ENCODE peak calls at places on chromosomes 7 and 10, in five cellular contexts. V is A549, O is lower lobe of right lung, U is HepG2, Q is body of pancreas. A is an unnamed sample.

GRCh38 chr10:22712959-22713852 is 1.2 kb downstream of the PIP4K2A start:
- DNase-seq in U (peak; percentile 29), O (peak; percentile 65), V (no peak), Q (peak; percentile 16), A (no peak)

GRCh38 chr7:92834661-92835139 is 1.7 kb downstream of the CDK6 start:
- DNase-seq in Q (peak; percentile 25), V (peak; percentile 36), O (peak; percentile 61), U (no peak), A (no peak)

GRCh38 chr7:32158076-32158475 is 87.9 kb upstream of the PDE1C start:
- DNase-seq in U (no peak), Q (no peak), O (no peak), V (no peak), A (peak; percentile 41)

GRCh38 chr7:71613316-71613715 is 481.4 kb downstream of the GALNT17 start:
- DNase-seq in V (no peak), Q (no peak), U (no peak), O (no peak), A (no peak)

GRCh38 chr7:13042605-13043236 is 355.3 kb downstream of the ARL4A start:
- DNase-seq in U (peak; percentile 74), Q (no peak), O (no peak), V (peak; percentile 34), A (no peak)

GRCh38 chr7:152674860-152675760 is 831 bp downstream of the XRCC2 start:
- DNase-seq in U (peak; percentile 47), V (peak; percentile 53), O (no peak), Q (no peak), A (no peak)

GRCh38 chr7:90433221-90433620 is 30.0 kb downstream of the CLDN12 start:
- DNase-seq in O (no peak), U (no peak), Q (no peak), V (no peak), A (no peak)

GRCh38 chr7:1920886-1921285 is 250.8 kb downstream of the ELFN1 start:
- DNase-seq in Q (no peak), O (peak; percentile 44), U (no peak), V (no peak), A (no peak)

GRCh38 chr7:150968698-150969482 is 9.2 kb downstream of the KCNH2 start:
- DNase-seq in O (no peak), U (no peak), V (no peak), Q (no peak), A (no peak)

GRCh38 chr7:147519062-147519461 is 1071.5 kb upstream of the C7orf33 start:
- DNase-seq in V (no peak), Q (no peak), O (no peak), U (peak; percentile 40), A (no peak)

GRCh38 chr10:78923644-78924318 is 145.0 kb upstream of the ZMIZ1 start:
- DNase-seq in O (no peak), U (no peak), V (no peak), Q (no peak), A (no peak)

GRCh38 chr7:152315845-152316244 is 120.0 kb downstream of the KMT2C start:
- DNase-seq in O (no peak), U (no peak), Q (no peak), V (no peak), A (no peak)

GRCh38 chr7:157270060-157270444 is 66.8 kb upstream of the DNAJB6 start:
- DNase-seq in Q (no peak), V (no peak), O (no peak), U (no peak), A (no peak)

GRCh38 chr7:112788778-112789343 is 1.3 kb downstream of the TMEM168 start:
- DNase-seq in U (no peak), Q (no peak), O (no peak), V (no peak), A (no peak)

DNA sequence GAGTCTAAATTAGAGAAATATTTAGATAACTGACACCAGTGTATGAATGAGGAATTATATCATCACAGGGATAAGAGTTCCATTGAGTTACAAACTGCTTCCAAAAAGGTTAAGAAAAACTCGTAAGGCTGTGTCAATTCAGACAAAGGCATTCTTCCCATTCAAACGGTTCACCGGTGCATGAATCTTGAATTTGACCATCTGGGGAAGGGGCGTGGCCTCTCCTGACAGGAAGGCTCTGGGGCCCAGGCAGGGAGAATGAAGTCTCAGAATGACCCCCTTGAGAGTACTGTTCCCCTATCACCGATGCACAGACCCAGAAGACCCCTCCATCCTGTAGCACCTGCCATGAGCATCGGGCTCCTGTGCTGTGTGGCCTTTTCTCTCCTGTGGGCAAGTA is 70.1 kb upstream of the PRSS58 start:
- DNase-seq in O (no peak), Q (no peak), V (no peak), U (no peak), A (no peak)
- H3K4me3 ChIP-seq in O (no peak overlapping the region), Q (no peak overlapping the region), V (no peak overlapping the region), U (no peak overlapping the region), A (no peak overlapping the region)

GRCh38 chr10:103626178-103626577 is 132.7 kb downstream of the NEURL1 start:
- DNase-seq in U (no peak), V (no peak), O (no peak), Q (no peak), A (no peak)

GRCh38 chr10:103630156-103630555 is 136.7 kb downstream of the NEURL1 start:
- DNase-seq in Q (no peak), U (no peak), V (no peak), O (no peak), A (no peak)

GRCh38 chr10:103629581-103629980 is 136.1 kb downstream of the NEURL1 start:
- DNase-seq in Q (no peak), O (no peak), U (no peak), V (no peak), A (no peak)

GRCh38 chr10:103627893-103628292 is 134.4 kb downstream of the NEURL1 start:
- DNase-seq in U (no peak), V (no peak), Q (no peak), O (no peak), A (no peak)

DNA sequence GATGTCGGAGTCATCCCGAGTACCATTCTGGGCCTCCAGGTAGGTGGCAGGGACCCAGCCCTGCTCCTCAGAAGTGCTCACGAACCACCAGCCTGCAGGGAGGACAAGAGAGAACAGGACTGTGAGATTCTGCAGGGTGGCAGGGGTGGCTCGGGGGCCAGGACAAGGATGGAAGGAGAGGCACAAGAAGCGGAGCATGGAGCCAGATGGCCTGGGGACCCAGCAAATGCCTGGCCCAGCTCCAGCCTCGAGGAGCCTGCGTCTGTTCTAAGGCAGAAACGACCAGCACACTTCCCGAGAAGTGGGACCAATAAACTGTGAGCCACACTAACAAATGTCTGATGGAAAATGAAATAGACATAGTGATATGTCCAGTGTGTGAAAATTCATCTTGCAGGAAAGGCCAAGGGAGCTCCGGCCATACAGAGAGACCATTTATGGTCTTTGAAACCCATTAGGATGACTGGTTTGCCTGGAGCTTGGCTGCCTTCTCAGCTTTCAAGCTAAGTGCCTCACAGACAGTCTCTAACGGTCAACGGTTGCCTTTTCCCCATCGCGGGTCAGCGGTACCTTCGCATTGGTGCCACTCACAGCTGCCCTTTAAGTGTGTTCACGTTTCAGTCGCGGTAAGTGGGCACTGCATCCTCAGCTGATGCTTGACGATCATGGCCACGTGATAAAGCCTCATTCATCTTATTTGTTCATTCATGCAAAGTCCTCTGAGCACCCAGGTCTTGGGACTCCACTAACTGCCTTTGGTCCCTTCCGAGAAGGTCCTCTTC is 133.8 kb downstream of the NEURL1 start:
- DNase-seq in O (no peak), Q (no peak), U (no peak), V (no peak), A (no peak)
- H3K27ac ChIP-seq in O (no peak overlapping the region), Q (no peak overlapping the region), U (no peak overlapping the region), V (no peak overlapping the region), A (no peak overlapping the region)

DNA sequence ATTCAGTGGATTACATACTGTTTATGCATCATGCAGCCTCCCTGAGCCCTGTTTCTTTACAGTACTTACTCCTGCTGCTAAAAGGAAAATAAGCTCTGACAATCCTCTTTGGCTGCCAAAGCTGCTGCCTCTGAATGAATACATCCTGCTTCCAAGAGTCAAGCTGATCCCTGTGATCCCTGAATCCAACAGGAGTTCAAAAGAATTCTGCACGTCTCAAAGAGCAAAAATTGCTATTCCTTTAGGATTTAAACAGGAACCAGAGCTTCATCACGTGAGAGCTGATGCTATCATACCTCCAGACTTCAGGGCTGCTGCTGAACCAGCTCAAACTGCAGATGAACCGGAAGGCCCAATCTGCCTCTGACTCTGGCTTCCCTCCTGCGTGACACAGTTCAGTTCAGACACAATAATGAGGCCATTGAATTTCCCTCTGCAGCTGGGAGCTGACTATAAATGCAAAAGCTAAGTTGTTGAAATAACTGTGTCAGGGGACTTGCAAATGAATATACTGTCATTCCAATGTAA is 851.0 kb upstream of the PHF14 start:
- DNase-seq in O (no peak), V (no peak), Q (peak; percentile 3), U (no peak), A (peak; percentile 17)
- H3K4me3 ChIP-seq in O (no peak overlapping the region), V (no peak overlapping the region), Q (no peak overlapping the region), U (no peak overlapping the region), A (no peak overlapping the region)

GRCh38 chr7:130273863-130274262 is 7.2 kb downstream of the CPA2 start:
- DNase-seq in V (no peak), O (no peak), U (no peak), Q (no peak), A (no peak)
- H3K27ac ChIP-seq in V (no peak overlapping the region), O (no peak overlapping the region), U (no peak overlapping the region), Q (peak overlapping the region; percentile 94), A (peak overlapping the region; percentile 69)

GRCh38 chr7:14177876-14178275 is 188.4 kb upstream of the ETV1 start:
- DNase-seq in O (no peak), V (no peak), Q (no peak), U (no peak), A (no peak)
- H3K4me3 ChIP-seq in O (no peak overlapping the region), V (no peak overlapping the region), Q (no peak overlapping the region), U (no peak overlapping the region), A (no peak overlapping the region)

DNA sequence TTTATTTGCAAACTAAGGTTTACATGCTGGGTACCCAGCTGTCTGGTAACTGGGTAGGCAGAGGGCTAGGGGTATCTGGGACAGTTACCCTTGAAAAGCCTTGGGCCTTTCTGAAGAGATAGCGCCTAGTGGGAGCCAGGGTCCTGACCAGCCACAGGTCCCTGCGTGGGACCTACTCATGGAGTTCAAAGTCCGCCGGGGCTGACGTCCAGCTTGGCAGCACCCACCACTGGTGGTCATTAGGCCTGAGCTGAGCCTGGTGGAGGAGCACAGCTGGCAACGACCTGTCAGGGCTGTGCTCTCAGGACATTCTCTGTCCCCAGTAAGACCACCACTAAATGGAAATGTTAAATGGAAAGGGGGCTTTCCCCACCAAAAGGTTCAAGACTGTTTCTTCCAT is 20.0 kb downstream of the GUSB start:
- DNase-seq in U (no peak), Q (no peak), O (no peak), V (no peak), A (no peak)
- H3K27ac ChIP-seq in U (no peak overlapping the region), Q (no peak overlapping the region), O (no peak overlapping the region), V (no peak overlapping the region), A (no peak overlapping the region)

GRCh38 chr10:33196377-33196706 is 138.1 kb downstream of the NRP1 start:
- DNase-seq in U (no peak), Q (no peak), O (no peak), V (no peak), A (no peak)

GRCh38 chr10:33195608-33196376 is 138.7 kb downstream of the NRP1 start:
- DNase-seq in Q (no peak), O (no peak), V (no peak), U (peak; percentile 99), A (no peak)

GRCh38 chr10:33193867-33194521 is 140.5 kb downstream of the NRP1 start:
- DNase-seq in O (no peak), V (peak; percentile 53), Q (peak; percentile 38), U (peak; percentile 45), A (no peak)

GRCh38 chr10:33198610-33199009 is 135.9 kb downstream of the NRP1 start:
- DNase-seq in O (no peak), Q (no peak), U (peak; percentile 30), V (no peak), A (no peak)

GRCh38 chr10:33196710-33197406 is 137.6 kb downstream of the NRP1 start:
- DNase-seq in Q (peak; percentile 40), V (peak; percentile 43), O (no peak), U (peak; percentile 94), A (no peak)
- H3K4me3 ChIP-seq in Q (no peak overlapping the region), V (peak overlapping the region; percentile 2), O (peak overlapping the region; percentile 12), U (peak overlapping the region; percentile 51), A (peak overlapping the region; percentile 44)

A was measured in left ventricle myocardium inferior.